ENCODE peak calls at places on chromosomes 4 and X, in six cellular contexts. X is activated naive CD4-positive, alpha-beta T cell treated with anti-CD3 and anti-CD28 coated beads for 36 hours; R is EL; G is NCI-H1105; F is glutamatergic neuron; M is nephron progenitor cell. I is an unnamed sample.

GRCh38 chr4:152235718-152236117 is 300.2 kb downstream of the FBXW7 start:
- DNase-seq in X (no peak), R (no peak), G (no peak), F (no peak), M (no peak), I (no peak)

GRCh38 chrX:981791-982626 is 230.4 kb downstream of the CRLF2 start:
- DNase-seq in X (no peak), R (peak), G (no peak), F (no peak), M (no peak), I (no peak)

GRCh38 chrX:129961180-129962083 is 21.0 kb upstream of the BCORL1 start:
- DNase-seq in X (peak), R (peak), G (peak), F (no peak), M (peak), I (peak)

GRCh38 chrX:100410901-100411801 is 1.1 kb upstream of the PCDH19 start:
- DNase-seq in X (no peak), R (no peak), G (no peak), F (peak), M (peak), I (no peak)

GRCh38 chrX:18377802-18378201 is 23.3 kb upstream of the SCML2 start:
- DNase-seq in X (peak), R (peak), G (no peak), F (peak), M (peak), I (no peak)

GRCh38 chr4:100086766-100087431 is 103.4 kb downstream of the DDIT4L start:
- DNase-seq in X (no peak), R (no peak), G (no peak), F (no peak), M (no peak), I (no peak)

GRCh38 chr4:159209249-159209648 is 106.4 kb downstream of the RAPGEF2 start:
- DNase-seq in X (no peak), R (no peak), G (no peak), F (no peak), M (no peak), I (no peak)

GRCh38 chr4:76956961-76957738 is 7.6 kb downstream of the SEPTIN11 start:
- DNase-seq in X (no peak), R (peak), G (no peak), F (peak), M (no peak), I (no peak)

GRCh38 chr4:664713-665231 is 9.3 kb downstream of the ATP5ME start:
- DNase-seq in X (peak), R (no peak), G (no peak), F (peak), M (no peak), I (no peak)

GRCh38 chrX:156001667-156002021 is 4.1 kb downstream of the IL9R start:
- DNase-seq in X (no peak), R (no peak), G (no peak), F (no peak), M (no peak), I (no peak)

GRCh38 chrX:1386338-1387127 is 5.4 kb downstream of the SLC25A6 start:
- DNase-seq in X (no peak), R (no peak), G (no peak), F (peak), M (no peak), I (no peak)

GRCh38 chr4:101169044-101170014 is 178.0 kb downstream of the PPP3CA start:
- DNase-seq in X (peak), R (peak), G (peak), F (peak), M (peak), I (peak)

GRCh38 chr4:6674500-6675149 is 19.1 kb upstream of the S100P start:
- DNase-seq in X (peak), R (peak), G (peak), F (no peak), M (no peak), I (no peak)

GRCh38 chrX:41689711-41690110 is 938 bp downstream of the GPR34 start:
- DNase-seq in X (no peak), R (no peak), G (no peak), F (no peak), M (no peak), I (no peak)

GRCh38 chrX:103362504-103362903 is 6.2 kb downstream of the TCEAL9 start:
- DNase-seq in X (no peak), R (peak), G (no peak), F (no peak), M (no peak), I (no peak)

GRCh38 chr4:17565846-17566245 is 11.2 kb upstream of the LAP3 start:
- DNase-seq in X (no peak), R (no peak), G (no peak), F (no peak), M (no peak), I (no peak)

GRCh38 chr4:138911903-138912713 is 103.5 kb upstream of the NOCT start:
- DNase-seq in X (no peak), R (no peak), G (peak), F (no peak), M (no peak), I (no peak)

I was measured in CD14-positive monocyte.